ENCODE peak calls at places on chromosomes 7 and 10, in four cellular contexts. D is GM23338, R is stomach, A is prostate gland. U is an unnamed sample.

GRCh38 chr10:60192986-60193385 is 196.7 kb downstream of the ANK3 start:
- DNase-seq in A (no peak), D (no peak), R (no peak), U (no peak)

GRCh38 chr10:12063483-12063818 is 5.3 kb upstream of the DHTKD1 start:
- DNase-seq in D (no peak), A (no peak), R (no peak), U (no peak)

GRCh38 chr7:143929224-143929920 is 5.7 kb upstream of the OR2F2 start:
- DNase-seq in D (no peak), R (no peak), A (no peak), U (no peak)

GRCh38 chr10:44774676-44775401 is 136.3 kb upstream of the TMEM72 start:
- DNase-seq in D (no peak), R (no peak), A (no peak), U (no peak)

GRCh38 chr7:1668486-1668931 is 1.6 kb upstream of the ELFN1 start:
- DNase-seq in A (no peak), R (no peak), D (peak; percentile 32), U (no peak)

GRCh38 chr7:159122276-159122675 is 22.4 kb downstream of the VIPR2 start:
- DNase-seq in A (no peak), D (no peak), R (no peak), U (no peak)

GRCh38 chr10:100744980-100745881 is at the start of gene PAX2:
- DNase-seq in A (no peak), D (peak; percentile 94), R (no peak), U (peak; percentile 59)

GRCh38 chr7:36283711-36284130 is 105.9 kb upstream of the ANLN start:
- DNase-seq in A (no peak), R (peak; percentile 43), D (no peak), U (peak; percentile 84)

GRCh38 chr7:23422384-23422783 is 47.9 kb downstream of the IGF2BP3 start:
- DNase-seq in R (no peak), D (no peak), A (no peak), U (no peak)

GRCh38 chr10:99875473-99875872 is 93.0 kb downstream of the ABCC2 start:
- DNase-seq in D (no peak), A (no peak), R (no peak), U (no peak)

GRCh38 chr7:150435390-150436073 is 14.9 kb upstream of the GIMAP8 start:
- DNase-seq in D (no peak), A (no peak), R (no peak), U (no peak)

GRCh38 chr7:411677-412312 is 107.9 kb downstream of the PDGFA start:
- DNase-seq in D (no peak), R (no peak), A (no peak), U (peak; percentile 48)

GRCh38 chr7:8305625-8306388 is 43.8 kb upstream of the ICA1 start:
- DNase-seq in R (no peak), D (no peak), A (no peak), U (no peak)

GRCh38 chr10:69646688-69647060 is 16.6 kb downstream of the FAM241B start:
- DNase-seq in A (no peak), D (no peak), R (no peak), U (no peak)

GRCh38 chr7:17021205-17021604 is 139.4 kb upstream of the AGR3 start:
- DNase-seq in R (peak; percentile 30), A (peak; percentile 61), D (no peak), U (no peak)

GRCh38 chr7:24786941-24787340 is 29.7 kb upstream of the GSDME start:
- DNase-seq in D (no peak), A (no peak), R (no peak), U (no peak)

GRCh38 chr10:124520553-124521428 is 59.2 kb downstream of the LHPP start:
- DNase-seq in D (no peak), R (no peak), A (no peak), U (peak; percentile 60)

GRCh38 chr10:18607503-18607902 is 43.9 kb downstream of the NSUN6 start:
- DNase-seq in D (no peak), A (no peak), R (peak; percentile 38), U (peak; percentile 74)

GRCh38 chr7:21806388-21806787 is 139.3 kb downstream of the CDCA7L start:
- DNase-seq in A (no peak), R (no peak), D (no peak), U (no peak)

GRCh38 chr10:85148693-85149640 is 820.6 kb downstream of the CCSER2 start:
- DNase-seq in R (no peak), A (no peak), D (no peak), U (no peak)

GRCh38 chr10:95233377-95234034 is 39.5 kb downstream of the ACSM6 start:
- DNase-seq in D (no peak), A (no peak), R (no peak), U (no peak)

GRCh38 chr7:95509199-95509598 is 23.5 kb downstream of the ASB4 start:
- DNase-seq in R (no peak), D (peak; percentile 86), A (no peak), U (no peak)

GRCh38 chr7:26399309-26399610 is 107.6 kb downstream of the SNX10 start:
- DNase-seq in D (peak; percentile 50), A (peak; percentile 24), R (peak; percentile 28), U (no peak)

GRCh38 chr7:105087981-105088380 is 74.0 kb downstream of the KMT2E start:
- DNase-seq in A (no peak), R (no peak), D (no peak), U (no peak)

GRCh38 chr10:88991161-88991899 is 732 bp downstream of the FAS start:
- DNase-seq in R (peak; percentile 55), D (peak; percentile 74), A (peak; percentile 65), U (peak; percentile 90)

GRCh38 chr10:44906476-44906875 is 4.7 kb upstream of the TMEM72 start:
- DNase-seq in D (no peak), A (no peak), R (no peak), U (no peak)

GRCh38 chr7:38398725-38399321 is 125.4 kb upstream of the TARP start:
- DNase-seq in A (peak; percentile 17), D (peak; percentile 73), R (peak; percentile 58), U (no peak)

GRCh38 chr7:154795014-154795413 is 207.9 kb downstream of the PAXIP1 start:
- DNase-seq in R (no peak), A (no peak), D (no peak), U (no peak)

GRCh38 chr10:129161184-129161583 is 305.9 kb upstream of the MGMT start:
- DNase-seq in D (peak; percentile 91), R (no peak), A (no peak), U (no peak)

GRCh38 chr10:116138897-116139296 is 134.1 kb downstream of the GFRA1 start:
- DNase-seq in A (no peak), D (no peak), R (no peak), U (no peak)

GRCh38 chr7:26375604-26376207 is 84.0 kb downstream of the SNX10 start:
- DNase-seq in D (peak; percentile 72), A (no peak), R (no peak), U (no peak)

GRCh38 chr10:4267084-4267774 is 482.2 kb upstream of the KLF6 start:
- DNase-seq in R (no peak), D (no peak), A (no peak), U (no peak)

GRCh38 chr7:112449353-112449752 is 907 bp upstream of the IFRD1 start:
- DNase-seq in R (peak; percentile 37), A (no peak), D (no peak), U (no peak)

GRCh38 chr7:116713918-116714317 is 41.9 kb downstream of the MET start:
- DNase-seq in D (no peak), R (no peak), A (no peak), U (no peak)
- TF ChIP-seq POLR2AphosphoS5 in D (no peak), R (no peak), A (no peak), U (no peak)

GRCh38 chr7:90262438-90262837 is 17.5 kb downstream of the CFAP69 start:
- DNase-seq in A (no peak), R (no peak), D (peak; percentile 47), U (no peak)
- TF ChIP-seq CTCF in A (no peak), R (peak; percentile 48), D (peak; percentile 51), U (peak; percentile 54)

DNA sequence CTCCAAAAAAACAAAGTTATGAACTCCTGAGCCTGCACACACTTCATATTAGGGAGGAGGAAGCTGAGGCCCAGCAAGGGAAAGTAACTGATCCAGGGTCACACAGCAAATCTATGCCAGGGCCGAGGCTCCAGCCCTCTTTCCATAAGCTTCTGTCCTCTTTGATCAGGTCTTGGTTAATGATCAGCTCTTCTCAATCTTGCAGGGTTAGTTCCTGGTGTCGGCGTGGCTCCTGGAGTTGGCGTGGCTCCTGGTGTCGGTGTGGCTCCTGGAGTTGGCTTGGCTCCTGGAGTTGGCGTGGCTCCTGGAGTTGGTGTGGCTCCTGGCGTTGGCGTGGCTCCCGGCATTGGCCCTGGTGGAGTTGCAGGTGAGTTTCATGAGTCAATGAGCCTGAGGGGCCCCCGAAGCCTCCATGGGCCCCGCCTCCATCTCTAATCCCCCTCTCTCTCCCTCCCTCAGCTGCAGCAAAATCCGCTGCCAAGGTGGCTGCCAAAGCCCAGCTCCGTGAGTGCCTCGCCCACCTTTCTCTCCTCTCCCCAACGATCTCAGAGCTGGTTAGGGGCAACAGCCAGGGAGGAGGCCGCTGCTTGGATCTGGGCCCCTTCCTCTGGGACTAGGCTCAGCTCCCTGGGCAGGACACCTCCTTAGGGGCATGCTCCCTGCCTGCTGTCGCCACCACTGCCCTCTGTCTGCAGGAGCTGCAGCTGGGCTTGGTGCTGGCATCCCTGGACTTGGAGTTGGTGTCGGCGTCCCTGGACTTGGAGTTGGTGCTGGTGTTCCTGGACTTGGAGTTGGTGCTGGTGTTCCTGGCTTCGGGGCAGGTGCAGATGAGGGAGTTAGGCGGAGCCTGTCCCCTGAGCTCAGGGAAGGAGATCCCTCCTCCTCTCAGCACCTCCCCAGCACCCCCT is 23.7 kb upstream of the LIMK1 start:
- DNase-seq in A (peak; percentile 89), D (no peak), R (peak; percentile 96), U (no peak)
- TF ChIP-seq POLR2AphosphoS5 in A (peak; percentile 47), D (no peak), R (peak; percentile 18), U (no peak)

GRCh38 chr10:118734477-118734876 is 20.3 kb downstream of the CACUL1 start:
- DNase-seq in D (no peak), R (no peak), A (no peak), U (no peak)
- TF ChIP-seq CTCF in D (peak; percentile 47), R (no peak), A (no peak), U (no peak)

GRCh38 chr10:62584216-62584615 is 210.0 kb downstream of the ZNF365 start:
- DNase-seq in R (no peak), D (no peak), A (no peak), U (no peak)
- TF ChIP-seq POLR2AphosphoS5 in R (no peak), D (no peak), A (no peak), U (no peak)

GRCh38 chr10:24513155-24513554 is 210.5 kb downstream of the ARHGAP21 start:
- DNase-seq in A (no peak), D (peak; percentile 73), R (no peak), U (no peak)
- TF ChIP-seq CTCF in A (no peak), D (peak; percentile 59), R (no peak), U (no peak)

GRCh38 chr7:98294798-98295382 is 13.4 kb downstream of the BRI3 start:
- DNase-seq in D (peak; percentile 91), A (peak; percentile 68), R (peak; percentile 78), U (no peak)
- TF ChIP-seq POLR2AphosphoS5 in D (no peak), A (peak; percentile 35), R (peak; percentile 6), U (no peak)

GRCh38 chr10:130175074-130175473 is 38.9 kb downstream of the GLRX3 start:
- DNase-seq in D (no peak), A (no peak), R (no peak), U (no peak)

GRCh38 chr10:130174343-130174742 is 38.2 kb downstream of the GLRX3 start:
- DNase-seq in A (no peak), D (no peak), R (no peak), U (no peak)

GRCh38 chr10:130177250-130177649 is 41.1 kb downstream of the GLRX3 start:
- DNase-seq in R (no peak), A (no peak), D (no peak), U (no peak)

GRCh38 chr10:130181858-130182257 is 45.7 kb downstream of the GLRX3 start:
- DNase-seq in D (no peak), A (no peak), R (no peak), U (no peak)

GRCh38 chr10:130179640-130180039 is 43.4 kb downstream of the GLRX3 start:
- DNase-seq in A (no peak), R (no peak), D (peak; percentile 90), U (no peak)
- TF ChIP-seq CTCF in A (no peak), R (no peak), D (peak; percentile 71), U (no peak)

U was measured in sigmoid colon.